ENCODE peak calls at places on chromosomes 1 and 21, in seven cellular contexts. U is A549, D is stomach, S is ovary, O is suprapubic skin, Z is HepG2, E is K562. H is an unnamed sample.

GRCh38 chr1:221381858-221382623 is 359.8 kb downstream of the DUSP10 start:
- DNase-seq in U (no peak), D (no peak), S (no peak), O (no peak), Z (no peak), E (no peak), H (no peak)

GRCh38 chr21:45528028-45528705 is 14.1 kb downstream of the SLC19A1 start:
- DNase-seq in U (no peak), D (peak; percentile 40), S (no peak), O (peak; percentile 46), Z (no peak), E (no peak), H (peak; percentile 35)

GRCh38 chr21:42779431-42779861 is 99.9 kb downstream of the WDR4 start:
- DNase-seq in U (no peak), D (no peak), S (no peak), O (no peak), Z (no peak), E (no peak), H (no peak)

GRCh38 chr1:243792891-243793290 is 57.2 kb downstream of the AKT3 start:
- DNase-seq in U (no peak), D (no peak), S (no peak), O (no peak), Z (no peak), E (no peak), H (no peak)

GRCh38 chr1:236147521-236148470 is 5.5 kb downstream of the GPR137B start:
- DNase-seq in U (no peak), D (no peak), S (no peak), O (no peak), Z (no peak), E (no peak), H (no peak)

GRCh38 chr21:35481005-35481404 is 431.9 kb upstream of the RUNX1 start:
- DNase-seq in U (no peak), D (no peak), S (no peak), O (no peak), Z (no peak), E (no peak), H (no peak)

GRCh38 chr1:241531195-241532172 is 694 bp upstream of the KMO start:
- DNase-seq in U (peak; percentile 77), D (no peak), S (no peak), O (no peak), Z (peak; percentile 71), E (peak; percentile 32), H (no peak)

GRCh38 chr1:171142451-171143121 is 42.5 kb upstream of the FMO2 start:
- DNase-seq in U (no peak), D (no peak), S (no peak), O (peak; percentile 59), Z (no peak), E (no peak), H (peak; percentile 75)

GRCh38 chr1:24289937-24290595 is 29.1 kb upstream of the GRHL3 start:
- DNase-seq in U (peak; percentile 88), D (peak; percentile 67), S (peak; percentile 39), O (peak; percentile 86), Z (no peak), E (no peak), H (peak; percentile 95)

GRCh38 chr1:1510912-1511532 is 940 bp upstream of the ATAD3A start:
- DNase-seq in U (peak; percentile 38), D (no peak), S (peak; percentile 23), O (no peak), Z (peak; percentile 40), E (peak; percentile 16), H (no peak)

GRCh38 chr1:169879034-169879835 is 14.5 kb downstream of the SCYL3 start:
- DNase-seq in U (no peak), D (no peak), S (no peak), O (no peak), Z (no peak), E (no peak), H (no peak)

GRCh38 chr1:183019860-183020259 is 3.4 kb upstream of the LAMC1 start:
- DNase-seq in U (peak; percentile 62), D (peak; percentile 70), S (no peak), O (no peak), Z (peak; percentile 59), E (no peak), H (no peak)

GRCh38 chr1:43453442-43454269 is at the start of gene HYI:
- DNase-seq in U (peak; percentile 76), D (peak; percentile 85), S (peak; percentile 85), O (peak; percentile 92), Z (no peak), E (peak; percentile 51), H (peak; percentile 94)
- TF ChIP-seq POLR2A in U (peak; percentile 14), D (no peak), S (no peak), O (no peak), Z (no peak), E (peak; percentile 1), H (no peak)

GRCh38 chr1:31155216-31155806 is 84.4 kb downstream of the NKAIN1 start:
- DNase-seq in U (peak; percentile 82), D (peak; percentile 64), S (peak; percentile 72), O (peak; percentile 81), Z (peak; percentile 65), E (peak; percentile 94), H (peak; percentile 82)
- TF ChIP-seq CTCF in U (no peak), D (no peak), S (peak; percentile 21), O (peak; percentile 49), Z (peak; percentile 54), E (peak; percentile 45), H (peak; percentile 36)

GRCh38 chr1:172875892-172876291 is 174.8 kb downstream of the TNFSF18 start:
- DNase-seq in U (no peak), D (no peak), S (no peak), O (no peak), Z (no peak), E (no peak), H (no peak)

GRCh38 chr1:172870901-172871606 is 179.7 kb downstream of the TNFSF18 start:
- DNase-seq in U (peak; percentile 41), D (no peak), S (no peak), O (no peak), Z (no peak), E (no peak), H (no peak)

DNA sequence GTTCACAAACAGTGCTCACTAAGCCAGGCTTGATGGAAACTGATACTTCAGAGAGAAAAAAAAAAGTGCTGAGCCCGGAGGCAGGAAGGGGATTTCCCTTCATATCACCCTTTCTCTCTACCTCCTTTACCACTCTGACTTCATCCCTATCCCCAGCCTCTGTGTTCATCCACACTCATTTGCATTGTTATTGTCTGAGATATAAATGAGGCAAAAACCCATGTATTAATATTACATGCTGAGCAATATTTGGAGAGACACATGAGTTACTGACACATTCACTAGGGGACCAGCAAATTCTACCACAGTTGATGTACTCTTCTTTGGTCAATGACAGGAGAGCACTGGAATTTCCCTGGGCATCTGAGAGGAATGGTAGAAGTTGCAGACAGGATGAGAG is 175.8 kb downstream of the TNFSF18 start:
- DNase-seq in U (no peak), D (no peak), S (no peak), O (no peak), Z (no peak), E (no peak), H (no peak)
- TF ChIP-seq EP300 in U (no peak), D (no peak), S (no peak), O (no peak), Z (no peak), E (no peak), H (no peak)

GRCh38 chr1:150554086-150554452 is 4.9 kb downstream of the ADAMTSL4 start:
- DNase-seq in U (no peak), D (no peak), S (no peak), O (no peak), Z (no peak), E (no peak), H (no peak)

GRCh38 chr1:150557065-150557600 is 7.9 kb downstream of the ADAMTSL4 start:
- DNase-seq in U (no peak), D (no peak), S (peak; percentile 43), O (no peak), Z (no peak), E (no peak), H (no peak)

GRCh38 chr1:150553392-150554085 is 4.3 kb downstream of the ADAMTSL4 start:
- DNase-seq in U (no peak), D (no peak), S (peak; percentile 48), O (no peak), Z (no peak), E (no peak), H (no peak)

GRCh38 chr1:150555971-150556865 is 7.0 kb downstream of the ADAMTSL4 start:
- DNase-seq in U (no peak), D (no peak), S (no peak), O (no peak), Z (no peak), E (no peak), H (no peak)

GRCh38 chr1:150555198-150555970 is 6.2 kb downstream of the ADAMTSL4 start:
- DNase-seq in U (no peak), D (no peak), S (no peak), O (no peak), Z (no peak), E (no peak), H (no peak)
- TF ChIP-seq POLR2A in U (no peak), D (no peak), S (no peak), O (no peak), Z (no peak), E (peak; percentile 58), H (no peak)

H was measured in sigmoid colon.